ENCODE peak calls at places on chromosome 17, in five cellular contexts. X is substantia nigra; I is naive thymus-derived CD8-positive, alpha-beta T cell; K is Daoy; Q is HepG2. E is an unnamed sample.

GRCh38 chr17:78176548-78177025 is 8.2 kb downstream of the SYNGR2 start:
- DNase-seq in X (peak), I (peak), K (peak), Q (no peak), E (peak)

GRCh38 chr17:40810505-40810904 is 10.7 kb upstream of the KRT28 start:
- DNase-seq in X (no peak), I (no peak), K (peak), Q (peak), E (no peak)

GRCh38 chr17:27995554-27995953 is 46.9 kb upstream of the NLK start:
- DNase-seq in X (no peak), I (no peak), K (no peak), Q (no peak), E (no peak)

GRCh38 chr17:19327039-19327776 is 35.3 kb downstream of the B9D1 start:
- DNase-seq in X (no peak), I (peak), K (peak), Q (no peak), E (no peak)

GRCh38 chr17:80320496-80320895 is 59.8 kb downstream of the RNF213 start:
- DNase-seq in X (no peak), I (no peak), K (no peak), Q (no peak), E (no peak)

GRCh38 chr17:29617481-29618271 is 5.0 kb downstream of the CORO6 start:
- DNase-seq in X (peak), I (peak), K (peak), Q (peak), E (no peak)

GRCh38 chr17:38604479-38605229 is 1.1 kb downstream of the SRCIN1 start:
- DNase-seq in X (peak), I (peak), K (peak), Q (peak), E (no peak)

GRCh38 chr17:73722163-73722562 is 77.9 kb upstream of the SDK2 start:
- DNase-seq in X (no peak), I (peak), K (no peak), Q (no peak), E (no peak)

GRCh38 chr17:59558953-59559352 is 6.5 kb upstream of the DHX40 start:
- DNase-seq in X (no peak), I (no peak), K (no peak), Q (peak), E (no peak)

GRCh38 chr17:82458885-82459424 is 414 bp downstream of the NARF start:
- DNase-seq in X (no peak), I (no peak), K (peak), Q (no peak), E (no peak)

GRCh38 chr17:66661411-66661843 is 173.5 kb upstream of the CACNG5 start:
- DNase-seq in X (no peak), I (no peak), K (peak), Q (no peak), E (no peak)

GRCh38 chr17:33873218-33873617 is 381.9 kb upstream of the CCL2 start:
- DNase-seq in X (no peak), I (no peak), K (peak), Q (no peak), E (no peak)

GRCh38 chr17:47959825-47960655 is 2.4 kb upstream of the PRR15L start:
- DNase-seq in X (no peak), I (no peak), K (no peak), Q (no peak), E (no peak)

GRCh38 chr17:42325026-42325425 is 36.7 kb downstream of the STAT5A start:
- DNase-seq in X (no peak), I (no peak), K (peak), Q (no peak), E (no peak)

GRCh38 chr17:75827291-75828050 is 16.7 kb downstream of the UNC13D start:
- DNase-seq in X (peak), I (peak), K (peak), Q (peak), E (peak)

GRCh38 chr17:76824103-76824502 is 44.1 kb upstream of the MGAT5B start:
- DNase-seq in X (no peak), I (no peak), K (no peak), Q (no peak), E (no peak)

GRCh38 chr17:67759355-67760171 is 41.8 kb downstream of the NOL11 start:
- DNase-seq in X (no peak), I (no peak), K (no peak), Q (no peak), E (no peak)

E was measured in mesothelial cell of epicardium.